ENCODE peak calls at places on chromosomes 4 and X, in eight cellular contexts. One of them, this sample, is unnamed.

GRCh38 chrX:10450229-10450958 is 170.0 kb downstream of the MID1 start:
- DNase-seq in iris pigment epithelial cell: peak; percentile 85
- DNase-seq in SW480: no peak
- DNase-seq in activated CD8-positive, alpha-beta memory T cell treated with anti-CD3 and anti-CD28 coated beads for 1 hour: no peak
- DNase-seq in dorsolateral prefrontal cortex: no peak
- DNase-seq in stomach: no peak
- DNase-seq in hepatic stellate cell: peak; percentile 15
- DNase-seq in activated B cell treated with CpG ODN at 0.5 μM for 24 hours: no peak
- DNase-seq in this sample: peak; percentile 1

GRCh38 chrX:57368158-57368557 is 81.7 kb downstream of the FAAH2 start:
- DNase-seq in iris pigment epithelial cell: no peak
- DNase-seq in SW480: no peak
- DNase-seq in activated CD8-positive, alpha-beta memory T cell treated with anti-CD3 and anti-CD28 coated beads for 1 hour: no peak
- DNase-seq in dorsolateral prefrontal cortex: no peak
- DNase-seq in stomach: no peak
- DNase-seq in hepatic stellate cell: no peak
- DNase-seq in activated B cell treated with CpG ODN at 0.5 μM for 24 hours: no peak
- DNase-seq in this sample: no peak

GRCh38 chr4:141686929-141687328 is 50.5 kb downstream of the IL15 start:
- DNase-seq in iris pigment epithelial cell: no peak
- DNase-seq in SW480: no peak
- DNase-seq in activated CD8-positive, alpha-beta memory T cell treated with anti-CD3 and anti-CD28 coated beads for 1 hour: no peak
- DNase-seq in dorsolateral prefrontal cortex: no peak
- DNase-seq in stomach: no peak
- DNase-seq in hepatic stellate cell: no peak
- DNase-seq in activated B cell treated with CpG ODN at 0.5 μM for 24 hours: no peak
- DNase-seq in this sample: no peak

GRCh38 chrX:24343719-24344118 is 16.7 kb upstream of the SUPT20HL1 start:
- DNase-seq in iris pigment epithelial cell: no peak
- DNase-seq in SW480: no peak
- DNase-seq in activated CD8-positive, alpha-beta memory T cell treated with anti-CD3 and anti-CD28 coated beads for 1 hour: no peak
- DNase-seq in dorsolateral prefrontal cortex: no peak
- DNase-seq in stomach: no peak
- DNase-seq in hepatic stellate cell: no peak
- DNase-seq in activated B cell treated with CpG ODN at 0.5 μM for 24 hours: no peak
- DNase-seq in this sample: no peak

GRCh38 chr4:47942420-47942819 is 28.0 kb upstream of the NFXL1 start:
- DNase-seq in iris pigment epithelial cell: no peak
- DNase-seq in SW480: no peak
- DNase-seq in activated CD8-positive, alpha-beta memory T cell treated with anti-CD3 and anti-CD28 coated beads for 1 hour: no peak
- DNase-seq in dorsolateral prefrontal cortex: no peak
- DNase-seq in stomach: no peak
- DNase-seq in hepatic stellate cell: no peak
- DNase-seq in activated B cell treated with CpG ODN at 0.5 μM for 24 hours: no peak
- DNase-seq in this sample: no peak

GRCh38 chr4:145299380-145300076 is 119.1 kb upstream of the OTUD4 start:
- DNase-seq in iris pigment epithelial cell: peak; percentile 82
- DNase-seq in SW480: peak; percentile 97
- DNase-seq in activated CD8-positive, alpha-beta memory T cell treated with anti-CD3 and anti-CD28 coated beads for 1 hour: peak; percentile 14
- DNase-seq in dorsolateral prefrontal cortex: peak; percentile 55
- DNase-seq in stomach: no peak
- DNase-seq in hepatic stellate cell: no peak
- DNase-seq in activated B cell treated with CpG ODN at 0.5 μM for 24 hours: no peak
- DNase-seq in this sample: no peak

GRCh38 chr4:53019485-53020382 is 157.6 kb downstream of the RASL11B start:
- DNase-seq in iris pigment epithelial cell: peak; percentile 90
- DNase-seq in SW480: no peak
- DNase-seq in activated CD8-positive, alpha-beta memory T cell treated with anti-CD3 and anti-CD28 coated beads for 1 hour: no peak
- DNase-seq in dorsolateral prefrontal cortex: no peak
- DNase-seq in stomach: no peak
- DNase-seq in hepatic stellate cell: no peak
- DNase-seq in activated B cell treated with CpG ODN at 0.5 μM for 24 hours: no peak
- DNase-seq in this sample: peak; percentile 13

GRCh38 chr4:69833251-69833650 is 26.7 kb downstream of the SULT1E1 start:
- DNase-seq in iris pigment epithelial cell: no peak
- DNase-seq in SW480: no peak
- DNase-seq in activated CD8-positive, alpha-beta memory T cell treated with anti-CD3 and anti-CD28 coated beads for 1 hour: no peak
- DNase-seq in dorsolateral prefrontal cortex: no peak
- DNase-seq in stomach: no peak
- DNase-seq in hepatic stellate cell: no peak
- DNase-seq in activated B cell treated with CpG ODN at 0.5 μM for 24 hours: no peak
- DNase-seq in this sample: no peak

GRCh38 chr4:1871471-1872021 is 353 bp downstream of the NSD2 start:
- DNase-seq in iris pigment epithelial cell: no peak
- DNase-seq in SW480: peak; percentile 31
- DNase-seq in activated CD8-positive, alpha-beta memory T cell treated with anti-CD3 and anti-CD28 coated beads for 1 hour: no peak
- DNase-seq in dorsolateral prefrontal cortex: no peak
- DNase-seq in stomach: no peak
- DNase-seq in hepatic stellate cell: peak; percentile 50
- DNase-seq in activated B cell treated with CpG ODN at 0.5 μM for 24 hours: no peak
- DNase-seq in this sample: peak; percentile 34

GRCh38 chr4:185755451-185755850 is 56.5 kb downstream of the SORBS2 start:
- DNase-seq in iris pigment epithelial cell: no peak
- DNase-seq in SW480: no peak
- DNase-seq in activated CD8-positive, alpha-beta memory T cell treated with anti-CD3 and anti-CD28 coated beads for 1 hour: no peak
- DNase-seq in dorsolateral prefrontal cortex: no peak
- DNase-seq in stomach: no peak
- DNase-seq in hepatic stellate cell: no peak
- DNase-seq in activated B cell treated with CpG ODN at 0.5 μM for 24 hours: no peak
- DNase-seq in this sample: no peak

GRCh38 chr4:138158746-138159297 is 83.3 kb downstream of the SLC7A11 start:
- DNase-seq in iris pigment epithelial cell: peak; percentile 87
- DNase-seq in SW480: peak; percentile 6
- DNase-seq in activated CD8-positive, alpha-beta memory T cell treated with anti-CD3 and anti-CD28 coated beads for 1 hour: no peak
- DNase-seq in dorsolateral prefrontal cortex: no peak
- DNase-seq in stomach: no peak
- DNase-seq in hepatic stellate cell: peak; percentile 24
- DNase-seq in activated B cell treated with CpG ODN at 0.5 μM for 24 hours: no peak
- DNase-seq in this sample: peak; percentile 52

GRCh38 chrX:150361777-150362351 is 1.3 kb upstream of the MAMLD1 start:
- DNase-seq in iris pigment epithelial cell: no peak
- DNase-seq in SW480: peak; percentile 3
- DNase-seq in activated CD8-positive, alpha-beta memory T cell treated with anti-CD3 and anti-CD28 coated beads for 1 hour: no peak
- DNase-seq in dorsolateral prefrontal cortex: no peak
- DNase-seq in stomach: no peak
- DNase-seq in hepatic stellate cell: no peak
- DNase-seq in activated B cell treated with CpG ODN at 0.5 μM for 24 hours: peak; percentile 21
- DNase-seq in this sample: peak; percentile 10

GRCh38 chrX:54891573-54891972 is 29.1 kb upstream of the TRO start:
- DNase-seq in iris pigment epithelial cell: peak; percentile 44
- DNase-seq in SW480: peak; percentile 18
- DNase-seq in activated CD8-positive, alpha-beta memory T cell treated with anti-CD3 and anti-CD28 coated beads for 1 hour: no peak
- DNase-seq in dorsolateral prefrontal cortex: no peak
- DNase-seq in stomach: no peak
- DNase-seq in hepatic stellate cell: no peak
- DNase-seq in activated B cell treated with CpG ODN at 0.5 μM for 24 hours: no peak
- DNase-seq in this sample: peak; percentile 33

GRCh38 chr4:44320833-44321232 is 127.8 kb downstream of the KCTD8 start:
- DNase-seq in iris pigment epithelial cell: no peak
- DNase-seq in SW480: no peak
- DNase-seq in activated CD8-positive, alpha-beta memory T cell treated with anti-CD3 and anti-CD28 coated beads for 1 hour: no peak
- DNase-seq in dorsolateral prefrontal cortex: no peak
- DNase-seq in stomach: no peak
- DNase-seq in hepatic stellate cell: no peak
- DNase-seq in activated B cell treated with CpG ODN at 0.5 μM for 24 hours: no peak
- DNase-seq in this sample: no peak

This sample was measured in ACHN.